ENCODE peak calls at places on chromosomes 6 and 20, in four cellular contexts. H is activated naive CD8-positive, alpha-beta T cell treated with anti-CD3 and anti-CD28 coated beads, Interleukin-2, amount 50 U/mL, for 24 hours; D is HT1080; F is Calu3. T is an unnamed sample.
A peak's percentile ranks its signal among the peaks of the same experiment; 100 is the strongest.

GRCh38 chr6:165818200-165818599 is 155.2 kb upstream of the PDE10A start:
- DNase-seq in H (no peak), F (no peak), D (no peak), T (no peak)

GRCh38 chr6:28657756-28658465 is 132.2 kb downstream of the GPX5 start:
- DNase-seq in F (peak; percentile 74), D (peak; percentile 44), H (peak; percentile 66), T (peak; percentile 24)

GRCh38 chr6:45822269-45822812 is 193.3 kb downstream of the CLIC5 start:
- DNase-seq in D (no peak), F (no peak), H (peak; percentile 25), T (no peak)

GRCh38 chr6:41505084-41506049 is 40.8 kb upstream of the FOXP4 start:
- DNase-seq in D (no peak), F (no peak), H (peak; percentile 41), T (peak; percentile 81)

GRCh38 chr6:75155586-75155985 is 50.3 kb downstream of the COL12A1 start:
- DNase-seq in F (no peak), H (no peak), D (no peak), T (no peak)

GRCh38 chr6:50249493-50249892 is 199.8 kb upstream of the DEFB112 start:
- DNase-seq in F (no peak), H (no peak), D (peak; percentile 16), T (no peak)

GRCh38 chr6:138157986-138158638 is 3.6 kb upstream of the ARFGEF3 start:
- DNase-seq in F (no peak), D (no peak), H (no peak), T (no peak)

GRCh38 chr6:484086-484728 is 92.7 kb downstream of the IRF4 start:
- DNase-seq in D (no peak), F (no peak), H (no peak), T (no peak)

GRCh38 chr20:19964289-19965263 is 52.6 kb upstream of the NAA20 start:
- DNase-seq in D (peak; percentile 64), H (no peak), F (no peak), T (peak; percentile 83)

GRCh38 chr20:34585019-34585418 is 26.5 kb downstream of the MAP1LC3A start:
- DNase-seq in D (no peak), F (no peak), H (no peak), T (no peak)

GRCh38 chr6:166344240-166344639 is 1.9 kb upstream of the SFT2D1 start:
- DNase-seq in H (no peak), D (no peak), F (no peak), T (no peak)

GRCh38 chr6:28585335-28585734 is 59.7 kb downstream of the GPX5 start:
- DNase-seq in D (no peak), H (no peak), F (no peak), T (no peak)

GRCh38 chr6:14731638-14732037 is 514.2 kb upstream of the JARID2 start:
- DNase-seq in F (no peak), D (no peak), H (no peak), T (no peak)

GRCh38 chr20:21583486-21584168 is 69.8 kb upstream of the NKX2-2 start:
- DNase-seq in F (no peak), D (no peak), H (no peak), T (no peak)

GRCh38 chr6:33126101-33126714 is 50.4 kb downstream of the HLA-DPB1 start:
- DNase-seq in H (peak; percentile 83), F (peak; percentile 85), D (peak; percentile 6), T (peak; percentile 68)

GRCh38 chr6:121305957-121306607 is 28.2 kb downstream of the TBC1D32 start:
- DNase-seq in D (peak; percentile 21), H (no peak), F (peak; percentile 2), T (no peak)

GRCh38 chr20:36538026-36538764 is 3.1 kb upstream of the MYL9 start:
- DNase-seq in F (no peak), H (no peak), D (no peak), T (no peak)

GRCh38 chr6:16437095-16437494 is 198.7 kb downstream of the GMPR start:
- DNase-seq in H (no peak), F (no peak), D (no peak), T (no peak)

GRCh38 chr6:140385686-140386085 is 1011.2 kb upstream of the CITED2 start:
- DNase-seq in F (no peak), D (no peak), H (no peak), T (no peak)

GRCh38 chr20:38685853-38686473 is 38.3 kb upstream of the SLC32A1 start:
- DNase-seq in H (peak; percentile 59), F (peak; percentile 72), D (peak; percentile 39), T (peak; percentile 64)

GRCh38 chr6:3561745-3562144 is 104.9 kb upstream of the SLC22A23 start:
- DNase-seq in D (no peak), F (no peak), H (no peak), T (no peak)

GRCh38 chr6:96990462-96990861 is 65.9 kb downstream of the KLHL32 start:
- DNase-seq in H (no peak), F (no peak), D (no peak), T (no peak)

GRCh38 chr20:58575776-58576589 is 60.8 kb upstream of the APCDD1L start:
- DNase-seq in D (no peak), H (no peak), F (no peak), T (no peak)

GRCh38 chr20:47019106-47019824 is 124.6 kb downstream of the EYA2 start:
- DNase-seq in F (no peak), H (no peak), D (no peak), T (no peak)

GRCh38 chr6:108581237-108581931 is 20.7 kb downstream of the FOXO3 start:
- DNase-seq in F (no peak), H (no peak), D (peak; percentile 88), T (no peak)

GRCh38 chr6:72819609-72820008 is 197.7 kb downstream of the KCNQ5 start:
- DNase-seq in D (peak; percentile 34), H (no peak), F (no peak), T (no peak)

GRCh38 chr20:17921774-17922173 is 46.8 kb downstream of the SNX5 start:
- DNase-seq in H (no peak), F (no peak), D (no peak), T (no peak)

GRCh38 chr6:168038576-168039140 is 40.4 kb downstream of the FRMD1 start:
- DNase-seq in D (no peak), F (no peak), H (no peak), T (no peak)

GRCh38 chr6:160000280-160000704 is 31.4 kb downstream of the IGF2R start:
- DNase-seq in F (no peak), H (no peak), D (no peak), T (no peak)

GRCh38 chr6:105645958-105646357 is 243.1 kb upstream of the PREP start:
- DNase-seq in H (no peak), F (no peak), D (no peak), T (no peak)

GRCh38 chr6:105824732-105825131 is 261.4 kb upstream of the PRDM1 start:
- DNase-seq in D (no peak), H (no peak), F (no peak), T (no peak)

GRCh38 chr20:10984899-10985298 is 311.1 kb upstream of the JAG1 start:
- DNase-seq in D (no peak), H (no peak), F (no peak), T (no peak)

GRCh38 chr20:10784337-10785183 is 110.8 kb upstream of the JAG1 start:
- DNase-seq in D (no peak), H (no peak), F (no peak), T (no peak)

GRCh38 chr6:112218563-112218962 is 35.8 kb downstream of the LAMA4 start:
- DNase-seq in H (no peak), D (peak; percentile 62), F (peak; percentile 51), T (no peak)

GRCh38 chr6:134729590-134729989 is 220.3 kb downstream of the ALDH8A1 start:
- DNase-seq in H (no peak), D (no peak), F (no peak), T (no peak)

GRCh38 chr6:57262901-57263694 is 41.0 kb upstream of the RAB23 start:
- DNase-seq in D (peak; percentile 87), F (no peak), H (no peak), T (peak; percentile 29)

GRCh38 chr6:25743868-25744267 is 10.7 kb upstream of the SLC17A4 start:
- DNase-seq in D (no peak), F (no peak), H (no peak), T (no peak)

GRCh38 chr6:2977799-2978558 is 6.6 kb upstream of the SERPINB6 start:
- DNase-seq in D (no peak), F (no peak), H (no peak), T (no peak)

T was measured in mucosa of gallbladder.